ENCODE peak calls at places on chromosomes 12 and 14, in six cellular contexts. One of them, this sample, is unnamed.
A peak's percentile ranks its signal among the peaks of the same experiment; 100 is the strongest.

GRCh38 chr14:68633131-68633991 is 159.5 kb downstream of the ZFP36L1 start:
- DNase-seq in breast epithelium: no peak
- DNase-seq in RWPE1: no peak
- DNase-seq in amniotic epithelial cell: no peak
- DNase-seq in NCI-H1092: no peak
- DNase-seq in GM10248: peak; percentile 44
- DNase-seq in this sample: no peak

GRCh38 chr14:60317609-60318008 is 68.6 kb downstream of the PPM1A start:
- DNase-seq in RWPE1: no peak
- DNase-seq in amniotic epithelial cell: no peak
- DNase-seq in GM10248: no peak
- DNase-seq in NCI-H1092: peak; percentile 33
- DNase-seq in breast epithelium: no peak
- DNase-seq in this sample: no peak

GRCh38 chr12:30010071-30011052 is 226.6 kb upstream of the TMTC1 start:
- DNase-seq in breast epithelium: no peak
- DNase-seq in NCI-H1092: no peak
- DNase-seq in amniotic epithelial cell: no peak
- DNase-seq in GM10248: no peak
- DNase-seq in RWPE1: no peak
- DNase-seq in this sample: no peak

GRCh38 chr12:65965358-65965757 is 141.1 kb downstream of the HMGA2 start:
- DNase-seq in GM10248: no peak
- DNase-seq in RWPE1: no peak
- DNase-seq in breast epithelium: no peak
- DNase-seq in NCI-H1092: no peak
- DNase-seq in amniotic epithelial cell: peak; percentile 38
- DNase-seq in this sample: no peak

GRCh38 chr12:108305520-108305919 is 33.6 kb downstream of the CMKLR1 start:
- DNase-seq in GM10248: no peak
- DNase-seq in NCI-H1092: no peak
- DNase-seq in RWPE1: peak; percentile 63
- DNase-seq in breast epithelium: peak; percentile 70
- DNase-seq in amniotic epithelial cell: peak; percentile 42
- DNase-seq in this sample: no peak

GRCh38 chr14:55938249-55938791 is 179.9 kb upstream of the PELI2 start:
- DNase-seq in GM10248: no peak
- DNase-seq in NCI-H1092: peak; percentile 51
- DNase-seq in RWPE1: peak; percentile 69
- DNase-seq in breast epithelium: peak; percentile 52
- DNase-seq in amniotic epithelial cell: peak; percentile 33
- DNase-seq in this sample: no peak

GRCh38 chr14:71175491-71175890 is 268.2 kb downstream of the PCNX1 start:
- DNase-seq in RWPE1: peak; percentile 80
- DNase-seq in NCI-H1092: no peak
- DNase-seq in amniotic epithelial cell: no peak
- DNase-seq in GM10248: no peak
- DNase-seq in breast epithelium: peak; percentile 59
- DNase-seq in this sample: no peak

GRCh38 chr14:92391746-92392145 is 68.8 kb downstream of the SLC24A4 start:
- DNase-seq in NCI-H1092: no peak
- DNase-seq in amniotic epithelial cell: no peak
- DNase-seq in GM10248: no peak
- DNase-seq in breast epithelium: no peak
- DNase-seq in RWPE1: no peak
- DNase-seq in this sample: no peak

GRCh38 chr12:65155784-65156183 is 13.6 kb upstream of the LEMD3 start:
- DNase-seq in GM10248: no peak
- DNase-seq in RWPE1: no peak
- DNase-seq in NCI-H1092: no peak
- DNase-seq in breast epithelium: no peak
- DNase-seq in amniotic epithelial cell: no peak
- DNase-seq in this sample: peak; percentile 40

GRCh38 chr12:114500775-114501473 is 95.0 kb upstream of the TBX5 start:
- DNase-seq in amniotic epithelial cell: no peak
- DNase-seq in breast epithelium: no peak
- DNase-seq in GM10248: no peak
- DNase-seq in NCI-H1092: no peak
- DNase-seq in RWPE1: no peak
- DNase-seq in this sample: no peak

GRCh38 chr14:64728856-64729255 is 24.6 kb downstream of the PLEKHG3 start:
- DNase-seq in breast epithelium: no peak
- DNase-seq in NCI-H1092: no peak
- DNase-seq in GM10248: no peak
- DNase-seq in RWPE1: no peak
- DNase-seq in amniotic epithelial cell: no peak
- DNase-seq in this sample: no peak

GRCh38 chr12:45966486-45966885 is 23.9 kb downstream of the SCAF11 start:
- DNase-seq in breast epithelium: no peak
- DNase-seq in amniotic epithelial cell: peak; percentile 85
- DNase-seq in NCI-H1092: no peak
- DNase-seq in GM10248: no peak
- DNase-seq in RWPE1: peak; percentile 4
- DNase-seq in this sample: no peak

GRCh38 chr14:103132381-103133212 is 9.3 kb downstream of the TNFAIP2 start:
- DNase-seq in breast epithelium: no peak
- DNase-seq in amniotic epithelial cell: no peak
- DNase-seq in RWPE1: no peak
- DNase-seq in GM10248: no peak
- DNase-seq in NCI-H1092: no peak
- DNase-seq in this sample: no peak

GRCh38 chr12:32261638-32262037 is 137.7 kb upstream of the FGD4 start:
- DNase-seq in breast epithelium: no peak
- DNase-seq in RWPE1: no peak
- DNase-seq in amniotic epithelial cell: peak; percentile 17
- DNase-seq in GM10248: no peak
- DNase-seq in NCI-H1092: no peak
- DNase-seq in this sample: no peak

GRCh38 chr14:93007225-93007997 is 84.5 kb downstream of the CHGA start:
- DNase-seq in amniotic epithelial cell: peak; percentile 76
- DNase-seq in NCI-H1092: no peak
- DNase-seq in GM10248: no peak
- DNase-seq in breast epithelium: no peak
- DNase-seq in RWPE1: peak; percentile 75
- DNase-seq in this sample: peak; percentile 23

GRCh38 chr14:105980224-105980623 is 453.8 kb downstream of the TMEM121 start:
- DNase-seq in RWPE1: no peak
- DNase-seq in breast epithelium: no peak
- DNase-seq in GM10248: no peak
- DNase-seq in amniotic epithelial cell: no peak
- DNase-seq in NCI-H1092: no peak
- DNase-seq in this sample: no peak

GRCh38 chr14:100440207-100440631 is 117.1 kb downstream of the SLC25A47 start:
- DNase-seq in RWPE1: peak; percentile 95
- DNase-seq in breast epithelium: peak; percentile 74
- DNase-seq in GM10248: peak; percentile 63
- DNase-seq in NCI-H1092: peak; percentile 39
- DNase-seq in amniotic epithelial cell: peak; percentile 77
- DNase-seq in this sample: no peak

GRCh38 chr14:23056956-23057756 is at the start of gene CDH24:
- DNase-seq in GM10248: peak; percentile 87
- DNase-seq in amniotic epithelial cell: peak; percentile 59
- DNase-seq in NCI-H1092: no peak
- DNase-seq in breast epithelium: no peak
- DNase-seq in RWPE1: peak; percentile 82
- DNase-seq in this sample: no peak

This sample was measured in GM12878.